ENCODE peak calls at places on chromosomes 13 and 19, in ten cellular contexts. U is stomach; Y is DND-41; R is Peyer's patch; M is GM23338; N is IMR-90; I is lung; E is CD4-positive, alpha-beta T cell; V is H9; H is Karpas-422. A is an unnamed sample.

GRCh38 chr19:44050740-44051653 is 839 bp upstream of the ZNF223 start:
- DNase-seq in Y (no peak), M (peak), U (peak), N (no peak), R (no peak), E (peak), V (peak), H (no peak), I (no peak), A (peak)

GRCh38 chr13:21557995-21558394 is 46.0 kb downstream of the MICU2 start:
- DNase-seq in M (peak), H (peak), E (no peak), U (no peak), I (no peak), N (no peak), Y (peak), R (no peak), V (peak), A (no peak)

GRCh38 chr19:51097166-51097736 is 11.0 kb downstream of the CTU1 start:
- DNase-seq in U (peak), E (peak), Y (peak), I (peak), M (peak), N (peak), R (peak), H (peak), V (peak), A (peak)

GRCh38 chr13:39581177-39581576 is 21.8 kb downstream of the LHFPL6 start:
- DNase-seq in V (no peak), R (no peak), M (no peak), U (no peak), I (no peak), N (no peak), E (no peak), H (no peak), Y (no peak), A (no peak)

GRCh38 chr19:5268801-5269200 is 71.8 kb downstream of the PTPRS start:
- DNase-seq in Y (no peak), E (no peak), I (no peak), V (no peak), R (no peak), N (no peak), M (no peak), H (no peak), U (no peak), A (no peak)

GRCh38 chr13:101757446-101758039 is 305.1 kb downstream of the ITGBL1 start:
- DNase-seq in I (no peak), H (peak), U (no peak), Y (no peak), E (no peak), V (no peak), N (peak), M (peak), R (no peak), A (peak)

GRCh38 chr13:20990910-20991525 is 70.4 kb downstream of the LATS2 start:
- DNase-seq in I (no peak), Y (no peak), N (no peak), E (no peak), M (peak), U (no peak), H (no peak), R (no peak), V (no peak), A (no peak)

GRCh38 chr19:18666784-18667183 is 16.7 kb upstream of the CRTC1 start:
- DNase-seq in E (no peak), Y (no peak), H (no peak), N (no peak), R (no peak), V (no peak), U (no peak), I (no peak), M (no peak), A (no peak)

GRCh38 chr19:35509018-35509652 is 4.3 kb downstream of the DMKN start:
- DNase-seq in M (peak), R (peak), N (no peak), V (peak), H (no peak), Y (no peak), U (peak), I (peak), E (peak), A (peak)

GRCh38 chr13:113216165-113217056 is 7.0 kb downstream of the CUL4A start:
- DNase-seq in U (peak), M (peak), R (no peak), E (no peak), N (peak), I (peak), H (no peak), Y (no peak), V (peak), A (peak)

GRCh38 chr13:99376132-99376531 is 68.9 kb upstream of the GPR183 start:
- DNase-seq in V (no peak), M (no peak), Y (no peak), E (no peak), U (no peak), N (no peak), H (peak), R (peak), I (no peak), A (no peak)

GRCh38 chr13:43835701-43836100 is 43.8 kb downstream of the CCDC122 start:
- DNase-seq in H (no peak), I (no peak), Y (no peak), U (no peak), V (no peak), M (no peak), E (no peak), N (peak), R (no peak), A (no peak)

GRCh38 chr13:43838909-43839308 is 40.6 kb downstream of the CCDC122 start:
- DNase-seq in V (no peak), U (no peak), H (no peak), N (peak), I (no peak), R (no peak), Y (no peak), E (no peak), M (no peak), A (no peak)
- H3K27ac ChIP-seq in V (no peak), U (no peak), H (no peak), N (no peak), I (no peak), R (no peak), Y (no peak), E (no peak), M (no peak), A (no peak)

GRCh38 chr19:916645-917322 is 349 bp upstream of the KISS1R start:
- DNase-seq in I (no peak), M (peak), H (no peak), N (no peak), Y (no peak), V (peak), R (no peak), E (no peak), U (no peak), A (no peak)
- H3K27ac ChIP-seq in I (no peak), M (no peak), H (no peak), N (no peak), Y (no peak), V (no peak), R (no peak), E (no peak), U (no peak), A (no peak)

DNA sequence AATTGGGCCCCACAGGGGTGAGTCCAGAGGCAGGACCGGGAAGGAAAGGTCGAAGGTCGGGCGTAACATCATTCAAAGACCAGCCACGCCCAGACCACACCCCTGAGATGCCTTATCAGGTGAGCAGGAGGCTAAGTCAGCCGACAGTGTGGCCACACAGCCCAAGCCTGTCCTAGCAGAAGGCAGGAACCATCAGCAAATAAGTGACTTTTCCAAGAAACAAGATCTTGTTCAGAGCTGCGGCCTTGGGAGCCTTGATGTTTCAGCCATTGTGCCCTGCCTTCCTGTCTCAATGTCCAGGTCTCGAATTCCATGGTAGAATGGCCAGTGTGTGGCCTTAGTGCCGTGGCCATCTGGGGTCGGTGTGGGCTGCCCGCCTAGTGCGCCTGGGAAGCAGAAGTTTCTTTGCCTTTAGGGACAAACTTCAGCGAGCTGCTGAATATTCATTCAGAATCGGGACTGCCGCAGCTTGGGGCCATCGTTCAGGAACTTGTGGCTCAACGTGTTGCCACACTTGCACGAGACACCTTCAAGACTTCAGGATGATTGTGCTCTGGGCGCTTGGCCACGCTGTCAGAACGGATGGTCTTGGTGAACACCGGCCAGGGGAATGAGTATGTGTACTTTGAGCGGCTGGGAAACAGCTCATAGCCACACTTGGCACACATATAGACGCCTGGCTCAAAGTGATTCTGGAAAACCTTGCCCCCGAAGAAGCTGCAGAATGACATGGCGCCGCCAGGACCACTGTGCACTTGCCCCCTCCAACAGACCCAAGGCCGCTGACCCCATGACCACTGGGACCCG is 6.1 kb upstream of the IFNL4 start:
- DNase-seq in E (no peak), Y (no peak), N (no peak), V (no peak), H (no peak), M (no peak), I (no peak), U (no peak), R (no peak), A (peak)
- H3K27ac ChIP-seq in E (no peak), Y (no peak), N (no peak), V (no peak), H (no peak), M (no peak), I (no peak), U (no peak), R (no peak), A (no peak)

DNA sequence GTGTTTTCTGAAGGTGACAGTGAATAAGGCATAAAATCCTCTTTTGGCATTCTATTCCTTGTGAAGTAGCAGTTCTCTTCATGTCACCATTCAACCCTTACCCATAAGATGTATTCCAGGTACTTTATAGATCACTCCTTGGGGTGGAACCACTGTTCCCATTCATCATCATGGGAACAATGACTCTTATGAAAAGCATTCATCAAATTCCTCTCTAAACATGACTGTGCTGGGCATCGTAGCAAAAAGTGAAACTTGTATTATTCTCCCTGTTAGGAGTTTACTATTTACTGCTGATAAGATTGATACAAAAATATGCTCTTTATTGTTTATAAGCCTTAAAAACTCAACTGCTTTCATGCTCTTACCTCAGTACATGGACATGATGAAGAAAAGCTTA is 793.4 kb downstream of the LIG4 start:
- DNase-seq in R (no peak), I (no peak), N (peak), V (no peak), U (no peak), M (no peak), Y (no peak), H (no peak), E (no peak), A (no peak)
- H3K27ac ChIP-seq in R (no peak), I (no peak), N (no peak), V (no peak), U (no peak), M (no peak), Y (no peak), H (no peak), E (no peak), A (no peak)

GRCh38 chr13:51252954-51253531 is 30.8 kb downstream of the FAM124A start:
- DNase-seq in R (no peak), M (no peak), E (no peak), I (no peak), Y (no peak), U (no peak), H (peak), N (no peak), V (no peak), A (no peak)
- H3K27ac ChIP-seq in R (no peak), M (no peak), E (no peak), I (peak), Y (no peak), U (no peak), H (no peak), N (no peak), V (no peak), A (no peak)

GRCh38 chr19:7333198-7334118 is 15.3 kb upstream of the ARHGEF18 start:
- DNase-seq in H (no peak), U (no peak), Y (no peak), M (no peak), V (no peak), N (no peak), E (no peak), I (no peak), R (peak), A (no peak)
- H3K27ac ChIP-seq in H (no peak), U (no peak), Y (no peak), M (no peak), V (no peak), N (no peak), E (no peak), I (no peak), R (no peak), A (peak)

A was measured in small intestine.